ENCODE peak calls at places on chromosomes 7 and 10, in six cellular contexts. H is psoas muscle; P is CD4-positive, CD25-positive, alpha-beta regulatory T cell; U is RWPE1; Z is endothelial cell of umbilical vein; F is dorsolateral prefrontal cortex. W is an unnamed sample.

GRCh38 chr7:130595986-130596385 is 72.6 kb downstream of the COPG2 start:
- DNase-seq in U (no peak), Z (no peak), F (no peak), H (no peak), P (no peak), W (no peak)

GRCh38 chr7:2959343-2959680 is 84.4 kb downstream of the CARD11 start:
- DNase-seq in Z (no peak), F (no peak), H (no peak), P (no peak), U (no peak), W (no peak)

GRCh38 chr7:3682028-3682712 is 381.1 kb downstream of the SDK1 start:
- DNase-seq in U (no peak), P (no peak), H (no peak), F (no peak), Z (peak; percentile 4), W (no peak)

GRCh38 chr7:140062528-140063299 is at the start of gene PARP12:
- DNase-seq in P (peak; percentile 85), H (peak; percentile 92), Z (peak; percentile 85), F (peak; percentile 42), U (peak; percentile 60), W (peak; percentile 24)

GRCh38 chr10:7622969-7623368 is 43.8 kb downstream of the ITIH5 start:
- DNase-seq in H (no peak), U (no peak), Z (no peak), P (no peak), F (no peak), W (no peak)

GRCh38 chr7:53325061-53325460 is 289.6 kb downstream of the POM121L12 start:
- DNase-seq in P (no peak), Z (peak; percentile 62), H (no peak), F (no peak), U (no peak), W (no peak)

GRCh38 chr7:126052229-126052628 is 1122.6 kb upstream of the POT1 start:
- DNase-seq in H (no peak), U (no peak), P (no peak), F (no peak), Z (no peak), W (no peak)

GRCh38 chr10:30783939-30784500 is 154.5 kb upstream of the LYZL2 start:
- DNase-seq in P (peak; percentile 60), U (peak; percentile 76), F (peak; percentile 85), H (peak; percentile 94), Z (peak; percentile 89), W (peak; percentile 6)

GRCh38 chr7:36147361-36147760 is 5.7 kb upstream of the EEPD1 start:
- DNase-seq in F (no peak), H (no peak), Z (no peak), P (no peak), U (no peak), W (no peak)

GRCh38 chr10:23345861-23346260 is 1.3 kb upstream of the C10orf67 start:
- DNase-seq in U (peak; percentile 77), F (no peak), Z (no peak), H (no peak), P (no peak), W (peak; percentile 86)

GRCh38 chr7:87852306-87852705 is 23.9 kb downstream of the SLC25A40 start:
- DNase-seq in F (no peak), H (no peak), U (no peak), P (no peak), Z (no peak), W (no peak)

GRCh38 chr7:37445800-37446199 is 2.9 kb downstream of the ELMO1 start:
- DNase-seq in P (no peak), U (no peak), Z (no peak), F (no peak), H (no peak), W (no peak)

GRCh38 chr10:94991243-94991888 is 52.9 kb downstream of the CYP2C9 start:
- DNase-seq in P (no peak), F (no peak), Z (no peak), U (no peak), H (no peak), W (no peak)

GRCh38 chr10:122019414-122019975 is 30.5 kb downstream of the TACC2 start:
- DNase-seq in P (no peak), F (no peak), H (peak; percentile 58), U (peak; percentile 80), Z (no peak), W (peak; percentile 75)

GRCh38 chr7:57413529-57414398 is 36.2 kb upstream of the ZNF716 start:
- DNase-seq in F (no peak), Z (no peak), P (no peak), U (no peak), H (no peak), W (no peak)

GRCh38 chr10:69005704-69006103 is 17.1 kb downstream of the KIFBP start:
- DNase-seq in H (no peak), F (no peak), P (no peak), Z (no peak), U (no peak), W (no peak)
- H3K27ac ChIP-seq in H (no peak overlapping the region), F (no peak overlapping the region), P (no peak overlapping the region), Z (no peak overlapping the region), U (no peak overlapping the region), W (no peak overlapping the region)

DNA sequence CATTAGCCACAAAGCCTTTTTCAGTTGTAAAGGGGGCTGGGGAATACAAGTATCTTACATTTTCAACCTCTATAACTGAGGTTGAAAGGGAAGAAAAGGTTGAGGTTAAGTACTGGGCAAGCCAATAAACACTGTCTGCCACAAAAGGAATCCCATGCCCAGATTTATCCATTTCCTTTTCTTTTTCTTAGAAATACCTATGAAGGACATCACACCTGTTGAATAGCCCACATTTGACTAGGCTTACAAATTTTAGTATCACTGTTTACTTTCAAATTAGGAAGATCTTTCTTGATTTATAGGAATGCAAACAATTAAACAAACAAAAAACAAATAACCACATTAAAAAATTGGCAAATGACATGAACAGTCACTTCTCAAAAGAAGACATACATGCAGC is 81.0 kb upstream of the CAV2 start:
- DNase-seq in Z (no peak), P (no peak), U (no peak), H (no peak), F (no peak), W (no peak)
- H3K27ac ChIP-seq in Z (no peak overlapping the region), P (no peak overlapping the region), U (no peak overlapping the region), H (no peak overlapping the region), F (no peak overlapping the region), W (no peak overlapping the region)

DNA sequence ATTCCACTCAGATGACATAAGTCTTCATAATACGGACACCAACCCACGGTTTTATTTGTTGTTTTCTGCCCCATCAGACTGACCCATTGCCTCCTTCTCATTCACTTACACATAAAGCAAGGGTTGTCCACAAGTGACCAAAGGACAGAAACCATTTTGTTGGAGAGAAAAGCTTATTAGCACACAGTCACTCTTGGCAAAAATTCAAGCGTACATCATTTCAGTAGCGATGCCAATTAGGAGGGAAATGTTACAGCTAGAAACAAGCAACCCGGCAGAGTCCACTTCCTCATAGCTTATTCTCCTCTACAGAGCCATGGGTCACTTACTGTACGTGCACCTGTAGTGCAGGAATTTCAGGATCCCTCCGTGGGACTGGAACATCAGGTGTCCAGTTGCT is 23.0 kb downstream of the ABLIM1 start:
- DNase-seq in H (no peak), F (no peak), U (no peak), P (no peak), Z (no peak), W (no peak)
- H3K27ac ChIP-seq in H (no peak overlapping the region), F (no peak overlapping the region), U (peak overlapping the region; percentile 73), P (no peak overlapping the region), Z (no peak overlapping the region), W (peak overlapping the region; percentile 40)

DNA sequence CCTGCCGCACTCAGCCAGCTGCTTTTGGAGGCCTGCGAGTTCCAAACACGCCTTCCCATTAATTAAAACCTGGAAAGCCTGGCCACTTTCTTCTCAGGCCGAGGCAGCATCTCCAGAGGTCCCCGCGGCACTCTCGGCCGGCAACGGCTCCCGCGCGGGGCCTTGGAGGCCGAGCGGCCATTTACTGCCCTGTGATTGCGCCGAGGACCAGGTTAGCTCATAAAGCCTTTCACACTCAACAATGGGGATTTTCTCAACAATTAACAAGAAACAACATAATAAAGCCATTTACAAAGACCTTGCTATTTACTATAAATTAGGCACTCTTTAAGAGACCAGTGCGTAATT is 16.5 kb downstream of the SKIDA1 start:
- DNase-seq in H (no peak), F (no peak), U (no peak), Z (no peak), P (no peak), W (no peak)
- H3K27ac ChIP-seq in H (no peak overlapping the region), F (no peak overlapping the region), U (no peak overlapping the region), Z (no peak overlapping the region), P (no peak overlapping the region), W (no peak overlapping the region)

DNA sequence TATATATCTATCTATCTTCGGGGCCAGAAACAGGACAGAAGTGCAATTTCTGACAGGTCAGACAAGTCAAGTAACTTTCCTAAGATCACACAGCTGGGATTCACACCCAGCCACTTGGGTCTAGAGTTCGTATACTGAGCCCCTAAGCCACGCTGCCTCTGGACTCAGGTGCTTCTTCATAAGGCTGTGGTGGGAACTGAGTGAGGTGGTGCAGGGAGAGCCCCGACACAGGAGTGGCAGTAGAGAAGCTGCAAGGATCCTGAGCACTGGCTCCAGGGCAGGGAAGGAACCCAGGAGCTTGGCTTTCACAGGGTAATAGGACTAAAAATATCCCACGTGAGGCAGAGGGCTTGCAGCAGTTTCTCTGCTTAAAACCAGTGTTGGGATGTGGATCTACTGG is 33.8 kb downstream of the C10orf53 start:
- DNase-seq in H (no peak), F (no peak), Z (no peak), U (no peak), P (no peak), W (no peak)
- H3K27ac ChIP-seq in H (no peak overlapping the region), F (no peak overlapping the region), Z (no peak overlapping the region), U (no peak overlapping the region), P (no peak overlapping the region), W (no peak overlapping the region)

GRCh38 chr7:70684173-70684572 is 447.8 kb upstream of the GALNT17 start:
- DNase-seq in F (no peak), U (no peak), P (no peak), H (no peak), Z (no peak), W (no peak)

GRCh38 chr7:70681847-70682350 is 450.0 kb upstream of the GALNT17 start:
- DNase-seq in H (no peak), U (no peak), Z (no peak), P (no peak), F (no peak), W (no peak)

GRCh38 chr7:70679666-70680065 is 452.3 kb upstream of the GALNT17 start:
- DNase-seq in U (no peak), P (no peak), H (no peak), Z (no peak), F (no peak), W (no peak)

GRCh38 chr7:70678621-70679251 is 453.2 kb upstream of the GALNT17 start:
- DNase-seq in F (no peak), P (no peak), H (no peak), U (no peak), Z (no peak), W (no peak)

DNA sequence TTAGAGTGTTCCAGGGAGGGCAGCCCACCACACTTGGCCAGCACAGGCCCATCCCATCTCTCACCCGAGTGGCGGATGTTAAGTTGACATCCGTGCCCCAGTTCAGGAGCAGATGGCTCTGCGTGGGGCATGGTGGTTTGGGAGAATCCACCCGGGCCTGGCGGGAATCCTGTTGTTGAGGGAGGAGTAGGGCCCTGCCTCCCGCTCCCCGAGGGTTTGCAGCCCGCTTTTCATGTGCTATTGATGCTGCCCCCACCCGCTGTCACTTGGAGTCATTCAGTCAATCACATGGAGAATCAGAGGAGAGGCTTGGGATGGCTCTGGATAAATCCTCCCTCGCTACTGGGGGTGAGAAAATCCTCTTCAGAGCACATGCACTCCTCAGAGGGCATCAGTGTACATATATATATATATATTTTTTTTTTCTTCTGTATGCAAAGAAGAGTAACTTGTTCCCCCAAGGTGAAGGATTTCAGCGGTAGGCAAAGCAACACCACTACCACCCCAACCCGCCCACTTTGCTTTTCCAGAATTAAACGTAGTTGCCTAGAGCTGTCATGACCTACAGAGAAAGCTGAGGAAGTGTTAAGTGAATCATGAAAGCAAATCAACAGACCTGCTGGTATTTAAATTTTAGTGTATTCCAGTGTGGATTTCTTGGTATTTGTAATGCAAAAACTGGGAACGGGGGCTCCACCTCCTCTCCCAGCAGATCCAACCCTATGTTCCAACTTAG is 450.7 kb upstream of the GALNT17 start:
- DNase-seq in Z (no peak), H (no peak), P (no peak), U (no peak), F (no peak), W (no peak)
- H3K27ac ChIP-seq in Z (no peak overlapping the region), H (no peak overlapping the region), P (no peak overlapping the region), U (no peak overlapping the region), F (no peak overlapping the region), W (no peak overlapping the region)